ENCODE peak calls at places on chromosomes 3 and 15, in six cellular contexts. V is AG08396, F is HT1080, I is T-helper 9 cell, L is colonic mucosa, D is NCI-H510A treated with DMSO at 0.1 percent for 48 hours. G is an unnamed sample.

GRCh38 chr15:23497710-23498111 is 50.7 kb upstream of the GOLGA6L2 start:
- DNase-seq in L (no peak), D (no peak), V (no peak), I (no peak), F (no peak), G (peak)

GRCh38 chr15:92638709-92639365 is 16.7 kb downstream of the FAM174B start:
- DNase-seq in V (no peak), F (no peak), L (no peak), D (no peak), I (no peak), G (no peak)

GRCh38 chr3:155032918-155033317 is 47.2 kb upstream of the MME start:
- DNase-seq in I (no peak), L (no peak), D (no peak), V (no peak), F (peak), G (no peak)

GRCh38 chr15:80576519-80577090 is 118.5 kb upstream of the ABHD17C start:
- DNase-seq in V (no peak), F (no peak), L (no peak), I (no peak), D (no peak), G (no peak)

GRCh38 chr3:126679318-126679751 is 24.4 kb upstream of the TXNRD3 start:
- DNase-seq in I (peak), F (peak), D (peak), L (peak), V (peak), G (peak)

GRCh38 chr15:77974416-77975331 is 102.8 kb downstream of the TBC1D2B start:
- DNase-seq in F (no peak), V (no peak), L (peak), D (no peak), I (no peak), G (no peak)

GRCh38 chr3:113948015-113948917 is 453 bp downstream of the ZDHHC23 start:
- DNase-seq in F (peak), V (no peak), L (peak), D (peak), I (peak), G (peak)

GRCh38 chr3:14412831-14413380 is 10.5 kb downstream of the SLC6A6 start:
- DNase-seq in I (no peak), D (no peak), L (no peak), F (no peak), V (no peak), G (no peak)

GRCh38 chr15:87416591-87417257 is 839.8 kb downstream of the NTRK3 start:
- DNase-seq in I (no peak), D (no peak), V (no peak), L (no peak), F (no peak), G (no peak)

GRCh38 chr3:107452436-107452835 is 70.3 kb upstream of the BBX start:
- DNase-seq in I (no peak), L (no peak), V (peak), D (no peak), F (peak), G (no peak)

GRCh38 chr3:15637131-15637951 is 35.8 kb downstream of the BTD start:
- DNase-seq in I (no peak), F (no peak), V (no peak), D (peak), L (no peak), G (no peak)

GRCh38 chr3:195909645-195910498 is 1.5 kb upstream of the TNK2 start:
- DNase-seq in F (peak), I (peak), V (peak), L (peak), D (peak), G (peak)

GRCh38 chr15:78007211-78007956 is 70.1 kb downstream of the TBC1D2B start:
- DNase-seq in V (no peak), D (no peak), F (no peak), I (no peak), L (no peak), G (no peak)

GRCh38 chr15:85100186-85100937 is 118.7 kb downstream of the PDE8A start:
- DNase-seq in F (peak), D (peak), V (no peak), I (no peak), L (no peak), G (no peak)

GRCh38 chr15:74768771-74769342 is 13.0 kb upstream of the CSK start:
- DNase-seq in D (no peak), I (peak), L (peak), F (peak), V (peak), G (peak)

GRCh38 chr15:83565553-83566159 is 88.3 kb upstream of the ADAMTSL3 start:
- DNase-seq in D (no peak), V (peak), F (peak), L (no peak), I (no peak), G (no peak)

GRCh38 chr3:124962403-124962940 is 27.9 kb upstream of the MUC13 start:
- DNase-seq in I (no peak), V (no peak), F (no peak), D (no peak), L (no peak), G (no peak)

GRCh38 chr15:77239892-77240608 is 169.1 kb upstream of the TSPAN3 start:
- DNase-seq in D (no peak), F (peak), I (no peak), V (no peak), L (no peak), G (no peak)

GRCh38 chr3:127162947-127163645 is 29.8 kb upstream of the PRR23E start:
- DNase-seq in D (no peak), V (no peak), F (no peak), L (no peak), I (no peak), G (no peak)

GRCh38 chr3:147191795-147192385 is 214.5 kb downstream of the ZIC4 start:
- DNase-seq in L (peak), F (peak), I (no peak), D (peak), V (peak), G (peak)

GRCh38 chr15:95259513-95259912 is 1028.2 kb downstream of the MCTP2 start:
- DNase-seq in L (peak), V (peak), I (peak), F (peak), D (peak), G (peak)

GRCh38 chr3:128922804-128923459 is 43.5 kb downstream of the ACAD9 start:
- DNase-seq in F (no peak), V (no peak), I (peak), D (no peak), L (no peak), G (no peak)

GRCh38 chr3:141914311-141914710 is 37.9 kb downstream of the ATP1B3 start:
- DNase-seq in F (no peak), L (no peak), D (no peak), I (no peak), V (no peak), G (no peak)